ENCODE peak calls at places on chromosomes 12 and 14, in five cellular contexts. A is spleen, Z is SK-N-SH, E is fibroblast of lung, B is lower lobe of right lung. I is an unnamed sample.

GRCh38 chr12:114938487-114939210 is 254.7 kb upstream of the TBX3 start:
- DNase-seq in A (no peak), E (no peak), B (no peak), Z (no peak), I (no peak)

GRCh38 chr14:34324363-34324795 is 137.7 kb downstream of the SPTSSA start:
- DNase-seq in A (no peak), B (no peak), Z (peak; percentile 52), E (peak; percentile 58), I (peak; percentile 47)

GRCh38 chr12:105343836-105344235 is 13.3 kb downstream of the C12orf75 start:
- DNase-seq in B (no peak), A (no peak), E (no peak), Z (no peak), I (no peak)

GRCh38 chr12:18277196-18277595 is 15.9 kb downstream of the PIK3C2G start:
- DNase-seq in A (no peak), B (no peak), E (no peak), Z (no peak), I (no peak)

GRCh38 chr12:71503579-71504470 is 64.2 kb downstream of the LGR5 start:
- DNase-seq in A (no peak), Z (no peak), B (no peak), E (no peak), I (peak; percentile 41)

GRCh38 chr12:64745259-64745807 is 13.9 kb downstream of the GNS start:
- DNase-seq in Z (no peak), E (no peak), B (no peak), A (no peak), I (no peak)

GRCh38 chr12:2501464-2502181 is 293.1 kb upstream of the FKBP4 start:
- DNase-seq in E (no peak), Z (no peak), B (no peak), A (peak; percentile 84), I (no peak)

GRCh38 chr14:53608369-53608768 is 348.3 kb downstream of the BMP4 start:
- DNase-seq in B (no peak), A (no peak), Z (no peak), E (no peak), I (no peak)

GRCh38 chr12:131950182-131950913 is 606 bp downstream of the EP400 start:
- DNase-seq in Z (peak; percentile 79), B (peak; percentile 61), E (no peak), A (no peak), I (peak; percentile 44)

GRCh38 chr12:13686243-13686642 is 295.2 kb downstream of the GRIN2B start:
- DNase-seq in A (no peak), B (no peak), E (no peak), Z (no peak), I (no peak)

GRCh38 chr12:131250028-131250950 is 296.6 kb downstream of the ADGRD1 start:
- DNase-seq in A (peak; percentile 62), B (peak; percentile 42), Z (no peak), E (no peak), I (no peak)

GRCh38 chr12:86229772-86230171 is 26.4 kb downstream of the MGAT4C start:
- DNase-seq in E (no peak), B (no peak), Z (no peak), A (no peak), I (no peak)

GRCh38 chr12:12872139-12872933 is 19.0 kb upstream of the GPRC5A start:
- DNase-seq in B (peak; percentile 55), E (peak; percentile 64), A (no peak), Z (no peak), I (no peak)

GRCh38 chr12:59396941-59397340 is 198.9 kb upstream of the SLC16A7 start:
- DNase-seq in Z (no peak), A (no peak), B (no peak), E (peak; percentile 48), I (no peak)

GRCh38 chr14:104467236-104467635 is 112.3 kb upstream of the C14orf180 start:
- DNase-seq in B (no peak), Z (no peak), A (no peak), E (no peak), I (no peak)

GRCh38 chr14:51092965-51093364 is 1.9 kb downstream of the TRIM9 start:
- DNase-seq in B (no peak), E (no peak), Z (no peak), A (no peak), I (no peak)

GRCh38 chr14:92382677-92383076 is 59.7 kb downstream of the SLC24A4 start:
- DNase-seq in B (no peak), Z (no peak), E (no peak), A (peak; percentile 65), I (no peak)

GRCh38 chr14:52951730-52952481 is 1.1 kb upstream of the FERMT2 start:
- DNase-seq in A (no peak), B (no peak), E (peak; percentile 86), Z (peak; percentile 68), I (no peak)

GRCh38 chr12:123062682-123063426 is 82.4 kb downstream of the ARL6IP4 start:
- DNase-seq in E (peak; percentile 76), Z (no peak), B (peak; percentile 64), A (no peak), I (no peak)

GRCh38 chr12:27472604-27473003 is 26.1 kb downstream of the SMCO2 start:
- DNase-seq in E (no peak), A (no peak), Z (no peak), B (no peak), I (no peak)

GRCh38 chr14:105711058-105711620 is 184.8 kb downstream of the TMEM121 start:
- DNase-seq in Z (no peak), A (no peak), B (no peak), E (no peak), I (no peak)

GRCh38 chr12:131063427-131063826 is 109.7 kb downstream of the ADGRD1 start:
- DNase-seq in Z (no peak), A (no peak), B (no peak), E (no peak), I (no peak)

GRCh38 chr12:1542599-1542998 is 51.8 kb downstream of the FBXL14 start:
- DNase-seq in E (no peak), B (no peak), A (no peak), Z (no peak), I (no peak)

GRCh38 chr12:459430-460258 is at the start of gene B4GALNT3:
- DNase-seq in E (no peak), B (peak; percentile 83), A (peak; percentile 78), Z (peak; percentile 88), I (peak; percentile 22)

GRCh38 chr12:15887043-15887817 is 5.0 kb downstream of the STRAP start:
- DNase-seq in A (no peak), Z (no peak), E (no peak), B (no peak), I (no peak)

GRCh38 chr12:81992461-81992860 is 233.3 kb upstream of the PPFIA2 start:
- DNase-seq in E (no peak), Z (peak; percentile 13), A (no peak), B (no peak), I (peak; percentile 6)

GRCh38 chr12:106760184-106760531 is 14.3 kb upstream of the RIC8B start:
- DNase-seq in A (no peak), B (peak; percentile 55), E (no peak), Z (no peak), I (no peak)

GRCh38 chr12:9711664-9712063 is 21.2 kb downstream of the CLECL1 start:
- DNase-seq in A (no peak), E (no peak), B (no peak), Z (no peak), I (no peak)

GRCh38 chr14:32397871-32398640 is 69.0 kb downstream of the AKAP6 start:
- DNase-seq in B (no peak), Z (no peak), A (no peak), E (peak; percentile 48), I (no peak)

GRCh38 chr12:113466770-113467153 is 4.9 kb downstream of the LHX5 start:
- DNase-seq in B (no peak), A (no peak), Z (no peak), E (no peak), I (no peak)

GRCh38 chr14:25215607-25216006 is 165.7 kb upstream of the STXBP6 start:
- DNase-seq in Z (no peak), B (no peak), A (no peak), E (no peak), I (no peak)
- H3K9me3 ChIP-seq in Z (no peaks in the 10 kb centered on the region), B (no peaks in the 10 kb centered on the region), A (no peaks in the 10 kb centered on the region), E (no peaks in the 10 kb centered on the region), I (no peaks in the 10 kb centered on the region)

DNA sequence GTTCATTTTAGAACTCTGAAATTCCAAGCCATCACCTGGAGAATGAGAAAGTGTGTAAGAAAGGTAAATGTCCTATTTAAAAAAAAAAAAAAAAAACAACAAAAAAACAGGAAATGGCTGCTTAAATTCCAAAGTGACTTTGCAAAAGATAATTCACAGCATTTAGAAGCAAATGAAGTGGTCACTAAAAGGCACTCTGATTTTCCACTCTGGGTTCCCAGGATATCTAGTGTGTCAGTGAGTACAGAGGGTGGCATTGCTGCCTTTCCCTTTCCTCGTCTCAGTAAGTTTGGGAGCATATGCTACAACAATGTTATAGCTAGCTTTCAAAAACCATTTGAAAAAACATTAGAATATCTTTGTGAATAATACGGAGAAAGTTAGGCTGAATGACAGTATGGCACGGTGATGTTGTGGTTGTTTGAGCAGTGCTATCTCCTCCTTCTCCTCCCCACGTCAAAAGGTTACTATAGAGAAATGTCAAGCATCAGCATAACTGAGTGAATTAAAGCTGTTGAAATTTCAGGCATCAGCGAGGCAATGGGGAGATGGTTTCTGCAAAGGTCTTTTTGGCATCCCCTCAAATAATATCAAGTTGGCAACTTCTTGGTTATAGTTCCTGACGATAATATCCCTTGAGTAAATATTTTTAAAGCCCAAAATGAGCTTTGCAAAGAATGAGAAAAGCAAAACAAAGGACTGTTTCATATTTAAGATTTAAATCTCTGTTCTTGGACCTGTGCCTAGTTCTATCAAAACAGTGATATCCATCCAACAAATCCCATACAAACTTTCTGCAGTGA is 164.5 kb upstream of the E2F7 start:
- DNase-seq in A (no peak), B (no peak), E (peak; percentile 65), Z (no peak), I (no peak)
- H3K4me3 ChIP-seq in A (no peak overlapping the region), B (no peak overlapping the region), E (no peak overlapping the region), Z (no peak overlapping the region), I (no peak overlapping the region)

GRCh38 chr12:67735868-67736267 is 87.3 kb downstream of the DYRK2 start:
- DNase-seq in A (no peak), B (no peak), Z (no peak), E (no peak), I (no peak)
- H3K9me3 ChIP-seq in A (no peaks in the 10 kb centered on the region), B (no peaks in the 10 kb centered on the region), Z (no peaks in the 10 kb centered on the region), E (no peaks in the 10 kb centered on the region), I (no peaks in the 10 kb centered on the region)

GRCh38 chr12:48175613-48176416 is 7.6 kb upstream of the CCDC184 start:
- DNase-seq in E (peak; percentile 55), Z (no peak), B (no peak), A (no peak), I (no peak)
- H3K4me3 ChIP-seq in E (no peak overlapping the region), Z (no peak overlapping the region), B (no peak overlapping the region), A (no peak overlapping the region), I (no peak overlapping the region)

DNA sequence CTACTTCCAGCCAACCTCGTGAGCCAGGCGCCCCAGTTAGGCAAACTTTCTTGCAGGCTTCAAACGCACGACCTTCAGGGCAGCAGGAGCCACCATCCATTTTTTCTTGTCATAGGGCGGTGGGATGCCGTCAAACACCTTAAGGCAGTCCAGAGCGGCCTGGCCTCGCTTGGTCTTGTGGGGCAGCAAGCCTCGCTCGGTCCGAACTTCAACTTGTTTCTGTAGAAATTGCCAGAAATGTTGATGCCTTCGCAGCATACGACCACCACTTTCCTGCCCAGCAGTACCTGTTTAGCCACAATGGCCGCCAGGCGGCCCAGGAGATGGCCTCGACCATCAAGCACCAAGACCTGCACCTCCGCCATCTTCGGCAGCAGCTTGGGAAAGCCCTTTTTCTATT is 474.7 kb downstream of the MDGA2 start:
- DNase-seq in A (no peak), Z (no peak), B (peak; percentile 28), E (no peak), I (no peak)
- H3K9me3 ChIP-seq in A (no peaks in the 10 kb centered on the region), Z (no peaks in the 10 kb centered on the region), B (no peaks in the 10 kb centered on the region), E (no peaks in the 10 kb centered on the region), I (no peaks in the 10 kb centered on the region)

I was measured in CD4-positive, CD25-positive, alpha-beta regulatory T cell.